ENCODE peak calls at places on chromosomes 12 and 14, in five cellular contexts. O is fibroblast of the conjunctiva; U is central memory CD4-positive, alpha-beta T cell; J is renal cortical epithelial cell; P is AG08396. B is an unnamed sample.
A peak's percentile ranks its signal among the peaks of the same experiment; 100 is the strongest.

GRCh38 chr12:38664661-38665269 is 240.6 kb downstream of the CPNE8 start:
- DNase-seq in P (peak; percentile 5), O (no peak), J (peak; percentile 29), U (no peak), B (no peak)

GRCh38 chr14:101972126-101972785 is 7.9 kb downstream of the DYNC1H1 start:
- DNase-seq in U (no peak), J (peak; percentile 99), O (peak; percentile 99), P (peak; percentile 88), B (peak; percentile 100)

GRCh38 chr14:32710351-32711102 is 228.2 kb upstream of the NPAS3 start:
- DNase-seq in U (no peak), J (no peak), O (no peak), P (peak; percentile 29), B (no peak)

GRCh38 chr14:27668531-27668930 is 1070.7 kb upstream of the NOVA1 start:
- DNase-seq in U (no peak), J (no peak), P (no peak), O (no peak), B (no peak)

GRCh38 chr12:122867701-122868461 is 28.0 kb downstream of the VPS37B start:
- DNase-seq in J (peak; percentile 39), P (no peak), O (no peak), U (no peak), B (no peak)

GRCh38 chr12:43578782-43579181 is 26.8 kb upstream of the ADAMTS20 start:
- DNase-seq in P (peak; percentile 18), O (no peak), J (no peak), U (no peak), B (peak; percentile 9)

GRCh38 chr12:53344824-53345485 is 8.8 kb upstream of the SP7 start:
- DNase-seq in U (peak; percentile 56), P (peak; percentile 89), O (peak; percentile 63), J (peak; percentile 42), B (peak; percentile 78)

GRCh38 chr14:103121161-103121845 is 2.0 kb upstream of the TNFAIP2 start:
- DNase-seq in P (no peak), J (no peak), U (no peak), O (no peak), B (no peak)

GRCh38 chr14:86961106-86961716 is 1031.8 kb downstream of the GALC start:
- DNase-seq in O (no peak), P (no peak), J (no peak), U (no peak), B (peak; percentile 15)

GRCh38 chr12:124456652-124457152 is 110.7 kb downstream of the NCOR2 start:
- DNase-seq in J (no peak), P (no peak), U (peak; percentile 22), O (no peak), B (no peak)

GRCh38 chr14:50452285-50452684 is 55.6 kb upstream of the CDKL1 start:
- DNase-seq in J (no peak), P (no peak), O (peak; percentile 46), U (no peak), B (peak; percentile 3)

GRCh38 chr12:16324772-16325171 is 22.7 kb upstream of the MGST1 start:
- DNase-seq in J (no peak), U (no peak), P (no peak), O (no peak), B (no peak)

GRCh38 chr12:109756457-109756856 is 42.8 kb downstream of the FAM222A start:
- DNase-seq in P (no peak), U (no peak), O (no peak), J (no peak), B (no peak)

GRCh38 chr12:54299515-54300266 is 1.1 kb downstream of the NFE2 start:
- DNase-seq in U (no peak), P (no peak), J (no peak), O (no peak), B (peak; percentile 50)

GRCh38 chr12:114193474-114193873 is 212.5 kb downstream of the TBX5 start:
- DNase-seq in P (no peak), J (no peak), O (no peak), U (no peak), B (no peak)

GRCh38 chr14:98227000-98227726 is 1044.8 kb downstream of the BCL11B start:
- DNase-seq in P (no peak), J (no peak), U (peak; percentile 14), O (no peak), B (no peak)

GRCh38 chr14:60986500-60986899 is 5.5 kb downstream of the SLC38A6 start:
- DNase-seq in J (no peak), P (no peak), O (no peak), U (no peak), B (no peak)

GRCh38 chr12:58008658-58009057 is 67.3 kb downstream of the ATP23 start:
- DNase-seq in U (no peak), P (no peak), J (no peak), O (no peak), B (no peak)

GRCh38 chr12:50326636-50327284 is 43.4 kb upstream of the LIMA1 start:
- DNase-seq in P (no peak), O (peak; percentile 53), J (peak; percentile 75), U (no peak), B (peak; percentile 73)

GRCh38 chr12:82510386-82510785 is 152.1 kb downstream of the METTL25 start:
- DNase-seq in O (no peak), P (no peak), U (no peak), J (no peak), B (no peak)

GRCh38 chr12:72995616-72996015 is 723.4 kb downstream of the TRHDE start:
- DNase-seq in P (no peak), O (no peak), J (no peak), U (no peak), B (no peak)

GRCh38 chr14:59159169-59159568 is 29.3 kb upstream of the DAAM1 start:
- DNase-seq in J (no peak), O (no peak), P (no peak), U (no peak), B (no peak)

GRCh38 chr14:73463411-73463810 is 5.1 kb upstream of the NUMB start:
- DNase-seq in P (peak; percentile 67), U (no peak), O (peak; percentile 75), J (peak; percentile 90), B (peak; percentile 96)

GRCh38 chr12:25937096-25937495 is 21.4 kb upstream of the RASSF8 start:
- DNase-seq in P (no peak), U (no peak), O (no peak), J (no peak), B (no peak)

GRCh38 chr12:108483213-108483920 is 31.7 kb upstream of the FICD start:
- DNase-seq in U (no peak), O (no peak), J (no peak), P (no peak), B (no peak)

GRCh38 chr14:38174721-38175120 is 33.0 kb upstream of the SSTR1 start:
- DNase-seq in P (no peak), O (no peak), J (peak; percentile 84), U (no peak), B (no peak)

GRCh38 chr12:113142173-113142885 is 6.8 kb upstream of the RASAL1 start:
- DNase-seq in P (no peak), J (peak; percentile 41), O (no peak), U (no peak), B (no peak)

GRCh38 chr12:57522887-57523705 is 472 bp downstream of the MBD6 start:
- DNase-seq in U (no peak), O (peak; percentile 55), J (peak; percentile 42), P (peak; percentile 50), B (peak; percentile 56)

GRCh38 chr14:93959239-93960107 is 16.9 kb downstream of the ASB2 start:
- DNase-seq in O (peak; percentile 34), J (peak; percentile 96), U (peak; percentile 92), P (peak; percentile 65), B (peak; percentile 93)

GRCh38 chr14:51006781-51007211 is 62.5 kb upstream of the PYGL start:
- DNase-seq in J (peak; percentile 95), O (peak; percentile 81), U (no peak), P (peak; percentile 49), B (peak; percentile 83)

GRCh38 chr14:104120281-104120741 is 18.1 kb upstream of the KIF26A start:
- DNase-seq in O (no peak), U (no peak), J (no peak), P (no peak), B (no peak)

GRCh38 chr14:105028251-105028927 is 7.5 kb upstream of the CDCA4 start:
- DNase-seq in P (no peak), U (no peak), J (no peak), O (no peak), B (peak; percentile 50)

GRCh38 chr12:45768194-45768593 is 38.7 kb downstream of the ARID2 start:
- DNase-seq in J (no peak), P (no peak), U (no peak), O (no peak), B (no peak)

GRCh38 chr14:72275242-72275641 is 343.0 kb downstream of the RGS6 start:
- DNase-seq in P (no peak), U (no peak), O (no peak), J (no peak), B (no peak)

GRCh38 chr12:122836027-122836921 is 1.0 kb downstream of the HIP1R start:
- DNase-seq in U (peak; percentile 66), J (peak; percentile 52), P (no peak), O (no peak), B (peak; percentile 40)

GRCh38 chr14:54343276-54344121 is 53.3 kb upstream of the CDKN3 start:
- DNase-seq in P (no peak), U (no peak), O (no peak), J (peak; percentile 39), B (peak; percentile 71)

GRCh38 chr12:54689984-54690383 is 41.8 kb upstream of the DCD start:
- DNase-seq in J (no peak), O (no peak), P (no peak), U (no peak), B (peak; percentile 4)

GRCh38 chr14:89794096-89794495 is 160.4 kb downstream of the EFCAB11 start:
- DNase-seq in O (no peak), J (no peak), P (no peak), U (no peak), B (no peak)